ENCODE peak calls at places on chromosomes 16 and 17, in nine cellular contexts. A is HepG2; B is CD4-positive, alpha-beta T cell; M is esophagus mucosa; G is GM12878; E is left lung; J is activated B cell treated with CpG ODN at 0.5 μM for 24 hours; Z is A549; U is heart left ventricle. Y is an unnamed sample.

GRCh38 chr16:12440233-12440530 is 363.5 kb downstream of the CPPED1 start:
- ATAC-seq in A (no peak), B (no peak), M (no peak), G (no peak), E (no peak), J (no peak), Z (no peak), U (no peak), Y (no peak)

GRCh38 chr17:67606896-67607604 is 110.7 kb upstream of the NOL11 start:
- ATAC-seq in A (peak), B (no peak), M (no peak), G (no peak), E (peak), J (no peak), Z (peak), U (peak), Y (no peak)

GRCh38 chr16:47150067-47150466 is 6.3 kb upstream of the NETO2 start:
- ATAC-seq in A (no peak), B (peak), M (no peak), G (no peak), E (no peak), J (no peak), Z (no peak), U (no peak), Y (no peak)

GRCh38 chr17:77325537-77325825 is 184.7 kb downstream of the SEC14L1 start:
- ATAC-seq in A (no peak), B (no peak), M (no peak), G (peak), E (no peak), J (peak), Z (no peak), U (no peak), Y (peak)

GRCh38 chr17:47621293-47622178 is 28.2 kb upstream of the KPNB1 start:
- ATAC-seq in A (no peak), B (no peak), M (peak), G (no peak), E (peak), J (no peak), Z (peak), U (peak), Y (no peak)

GRCh38 chr16:78642621-78643285 is 543.3 kb downstream of the WWOX start:
- ATAC-seq in A (no peak), B (no peak), M (no peak), G (no peak), E (no peak), J (no peak), Z (no peak), U (no peak), Y (no peak)

GRCh38 chr17:5000237-5000639 is 2.5 kb downstream of the KIF1C start:
- ATAC-seq in A (no peak), B (no peak), M (no peak), G (no peak), E (peak), J (no peak), Z (no peak), U (peak), Y (no peak)

GRCh38 chr17:13601317-13601775 is 383 bp downstream of the HS3ST3A1 start:
- ATAC-seq in A (peak), B (no peak), M (peak), G (no peak), E (peak), J (no peak), Z (no peak), U (peak), Y (no peak)

GRCh38 chr17:13792314-13792713 is 190.6 kb upstream of the HS3ST3A1 start:
- ATAC-seq in A (no peak), B (no peak), M (no peak), G (no peak), E (no peak), J (no peak), Z (no peak), U (peak), Y (no peak)

GRCh38 chr16:4316732-4317461 is 1.0 kb downstream of the GLIS2 start:
- ATAC-seq in A (peak), B (no peak), M (no peak), G (no peak), E (peak), J (no peak), Z (peak), U (peak), Y (no peak)

Y was measured in stimulated activated memory B cell treated with anti-CD40 and anti-IgM and Interleukin-4, amounts not matched to agents 10 μg/mL and 1 μg/mL and 100 μg/mL, for 72 hours.